ENCODE peak calls at places on chromosomes 5 and 9, in seven cellular contexts. S is heart right ventricle, E is transverse colon, D is astrocyte of the spinal cord, N is BJ, L is neural crest cell, U is fibroblast of villous mesenchyme. R is an unnamed sample.

GRCh38 chr9:112137066-112137465 is 38.0 kb downstream of the SUSD1 start:
- DNase-seq in U (no peak), L (no peak), S (no peak), N (no peak), E (no peak), D (no peak), R (no peak)

GRCh38 chr5:73321757-73322452 is 126.7 kb downstream of the FOXD1 start:
- DNase-seq in E (no peak), D (peak), N (peak), S (no peak), U (peak), L (no peak), R (no peak)

GRCh38 chr9:126669108-126669507 is 55.4 kb downstream of the LMX1B start:
- DNase-seq in E (no peak), D (no peak), L (no peak), S (no peak), N (no peak), U (no peak), R (no peak)

GRCh38 chr5:20166496-20166895 is 178.5 kb upstream of the CDH18 start:
- DNase-seq in L (no peak), E (no peak), D (peak), S (no peak), U (no peak), N (no peak), R (no peak)

GRCh38 chr5:1324301-1324700 is 20.6 kb downstream of the CLPTM1L start:
- DNase-seq in U (no peak), E (no peak), S (no peak), D (no peak), N (no peak), L (no peak), R (no peak)

GRCh38 chr5:169893010-169893409 is 87.3 kb downstream of the INSYN2B start:
- DNase-seq in S (no peak), N (no peak), D (no peak), U (no peak), E (no peak), L (no peak), R (no peak)

GRCh38 chr5:124060413-124061095 is 548.6 kb downstream of the CSNK1G3 start:
- DNase-seq in E (no peak), U (no peak), D (no peak), L (no peak), S (no peak), N (no peak), R (no peak)

GRCh38 chr5:64811050-64811640 is 42.4 kb downstream of the CWC27 start:
- DNase-seq in L (no peak), U (peak), N (peak), D (peak), S (peak), E (no peak), R (no peak)

GRCh38 chr9:75101004-75101601 is 12.8 kb downstream of the OSTF1 start:
- DNase-seq in N (no peak), D (no peak), L (no peak), U (no peak), S (no peak), E (no peak), R (no peak)

GRCh38 chr5:132812123-132812948 is 766 bp upstream of the SOWAHA start:
- DNase-seq in E (no peak), L (no peak), N (no peak), U (no peak), D (no peak), S (no peak), R (no peak)

GRCh38 chr5:138594305-138595058 is 19.3 kb upstream of the HSPA9 start:
- DNase-seq in D (no peak), S (no peak), U (no peak), N (no peak), E (no peak), L (no peak), R (no peak)

GRCh38 chr9:75104607-75105006 is 16.3 kb downstream of the OSTF1 start:
- DNase-seq in U (no peak), E (no peak), N (no peak), L (no peak), D (no peak), S (no peak), R (no peak)

GRCh38 chr9:24590432-24590831 is 44.7 kb upstream of the IZUMO3 start:
- DNase-seq in E (no peak), S (no peak), U (no peak), N (no peak), L (no peak), D (no peak), R (no peak)

GRCh38 chr9:106560540-106560939 is 302.4 kb upstream of the ZNF462 start:
- DNase-seq in L (no peak), E (no peak), U (no peak), S (no peak), N (no peak), D (no peak), R (no peak)
- TF ChIP-seq CTCF in L (peak), E (no peak), U (no peak), S (no peak), N (no peak), D (peak), R (peak)

GRCh38 chr9:13291718-13292117 is 12.2 kb upstream of the MPDZ start:
- DNase-seq in D (no peak), L (no peak), U (no peak), E (no peak), S (no peak), N (no peak), R (no peak)
- TF ChIP-seq CTCF in D (peak), L (peak), U (peak), E (no peak), S (no peak), N (peak), R (peak)

GRCh38 chr5:32587067-32587551 is 1.8 kb downstream of the SUB1 start:
- DNase-seq in D (no peak), E (no peak), S (no peak), U (no peak), N (no peak), L (no peak), R (no peak)

GRCh38 chr5:32586251-32586642 is 890 bp downstream of the SUB1 start:
- DNase-seq in N (no peak), D (no peak), S (no peak), U (no peak), E (no peak), L (no peak), R (no peak)

GRCh38 chr5:32584651-32585050 is 706 bp upstream of the SUB1 start:
- DNase-seq in N (no peak), U (no peak), D (no peak), L (no peak), E (no peak), S (no peak), R (no peak)

GRCh38 chr5:32585122-32585445 is 273 bp upstream of the SUB1 start:
- DNase-seq in U (no peak), D (no peak), S (no peak), L (no peak), E (no peak), N (no peak), R (no peak)

GRCh38 chr5:32585446-32586250 is at the start of gene SUB1:
- DNase-seq in U (peak), D (peak), E (peak), L (peak), N (peak), S (peak), R (peak)
- TF ChIP-seq CTCF in U (no peak), D (peak), E (no peak), L (no peak), N (peak), S (peak), R (no peak)

DNA sequence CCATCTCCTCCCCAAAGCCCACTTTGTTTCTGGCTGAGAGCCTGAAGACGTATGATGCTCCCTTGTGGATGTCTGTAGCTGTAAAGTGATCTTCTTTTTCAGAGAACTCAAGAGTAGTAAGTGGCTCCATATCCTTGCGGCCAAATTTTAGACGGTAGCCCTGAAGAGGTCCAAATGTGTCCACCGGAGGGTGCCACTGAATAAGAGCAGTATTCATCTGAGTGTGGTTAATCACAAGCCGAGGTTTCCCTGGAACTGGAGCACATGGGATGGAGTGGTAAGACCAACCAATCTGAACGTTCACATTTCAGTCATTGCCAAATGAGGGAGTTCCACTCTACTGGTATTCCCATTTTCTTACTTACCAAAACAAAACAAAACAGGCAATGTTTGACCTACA is 686.5 kb upstream of the DMAC1 start:
- DNase-seq in N (no peak), S (peak), U (peak), E (peak), L (no peak), D (peak), R (peak)
- TF ChIP-seq CTCF in N (no peak), S (peak), U (peak), E (peak), L (peak), D (peak), R (peak)

GRCh38 chr5:43400082-43400481 is 12.1 kb downstream of the CCL28 start:
- DNase-seq in L (no peak), U (no peak), D (peak), E (no peak), S (no peak), N (no peak), R (no peak)

GRCh38 chr5:43396762-43397304 is 15.4 kb downstream of the CCL28 start:
- DNase-seq in N (no peak), L (no peak), D (peak), E (peak), S (peak), U (peak), R (peak)

DNA sequence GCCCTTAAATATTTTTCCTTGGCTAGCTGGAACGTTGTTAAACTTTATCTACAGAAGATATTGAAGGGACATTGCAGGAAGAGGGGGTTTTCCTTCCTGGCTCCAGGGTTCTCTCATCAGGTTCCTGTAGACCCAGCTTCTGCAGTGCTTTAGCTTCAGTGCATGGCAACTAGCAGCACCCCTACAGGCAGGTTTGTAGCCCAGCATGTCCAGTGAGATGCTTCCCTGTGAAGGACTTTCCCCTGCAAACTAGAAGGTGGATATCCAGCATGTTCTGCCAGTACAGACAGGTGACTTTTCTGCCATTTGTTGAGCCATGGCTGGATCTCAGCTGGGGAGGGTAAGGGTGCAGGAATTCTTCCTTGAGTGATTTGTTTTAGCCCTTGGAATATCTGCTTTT is 10.4 kb downstream of the CCL28 start:
- DNase-seq in S (no peak), D (no peak), L (no peak), N (no peak), E (no peak), U (no peak), R (no peak)
- TF ChIP-seq CTCF in S (no peak), D (peak), L (peak), N (peak), E (no peak), U (peak), R (no peak)

GRCh38 chr5:56493293-56493692 is 260.2 kb upstream of the ANKRD55 start:
- DNase-seq in N (no peak), E (no peak), U (no peak), S (no peak), D (no peak), L (no peak), R (no peak)
- TF ChIP-seq CTCF in N (no peak), E (no peak), U (no peak), S (no peak), D (no peak), L (no peak), R (no peak)